ENCODE peak calls at places on chromosomes 4 and X, in six cellular contexts. F is pancreas, S is GM10248, R is right atrium auricular region, N is Right ventricle myocardium superior, O is erythroblast. K is an unnamed sample.

GRCh38 chr4:100106982-100107381 is 83.3 kb downstream of the DDIT4L start:
- DNase-seq in S (peak), F (no peak), R (no peak), O (no peak), N (no peak), K (no peak)

GRCh38 chr4:9703391-9703790 is 78.0 kb upstream of the DRD5 start:
- DNase-seq in S (peak), R (peak), N (peak), F (peak), O (peak), K (peak)

GRCh38 chrX:96453139-96453538 is 231.5 kb upstream of the DIAPH2 start:
- DNase-seq in F (no peak), R (no peak), S (peak), N (no peak), O (no peak), K (peak)

GRCh38 chr4:57993934-57994333 is 883.7 kb upstream of the IGFBP7 start:
- DNase-seq in N (no peak), F (no peak), S (no peak), R (no peak), O (no peak), K (no peak)

GRCh38 chr4:151850751-151851150 is 89.9 kb upstream of the GATB start:
- DNase-seq in R (no peak), N (no peak), O (no peak), S (no peak), F (no peak), K (no peak)

GRCh38 chr4:175281894-175282293 is 363.7 kb downstream of the ADAM29 start:
- DNase-seq in O (no peak), F (no peak), R (no peak), N (no peak), S (no peak), K (no peak)

GRCh38 chr4:90025248-90025647 is 101.9 kb upstream of the CCSER1 start:
- DNase-seq in N (no peak), S (no peak), F (no peak), O (no peak), R (no peak), K (peak)

GRCh38 chr4:81404294-81404693 is 67.4 kb downstream of the RASGEF1B start:
- DNase-seq in S (no peak), N (no peak), R (no peak), F (no peak), O (no peak), K (no peak)

GRCh38 chr4:168972601-168973000 is 37.5 kb downstream of the CBR4 start:
- DNase-seq in S (no peak), N (no peak), R (no peak), O (no peak), F (no peak), K (no peak)

GRCh38 chr4:105122334-105122733 is 24.3 kb upstream of the TET2 start:
- DNase-seq in S (no peak), O (no peak), R (no peak), N (no peak), F (no peak), K (no peak)

GRCh38 chrX:78123190-78123589 is 16.3 kb downstream of the TAF9B start:
- DNase-seq in R (no peak), N (no peak), S (no peak), F (no peak), O (no peak), K (no peak)

GRCh38 chr4:55359397-55359916 is 13.4 kb downstream of the SRD5A3 start:
- DNase-seq in O (no peak), R (no peak), N (no peak), F (no peak), S (no peak), K (no peak)

GRCh38 chr4:38815879-38816782 is 11.5 kb upstream of the TLR1 start:
- DNase-seq in N (no peak), R (no peak), O (no peak), F (no peak), S (no peak), K (peak)

GRCh38 chr4:3739577-3739976 is 26.6 kb upstream of the ADRA2C start:
- DNase-seq in O (no peak), F (no peak), R (no peak), N (no peak), S (no peak), K (no peak)

GRCh38 chr4:25991296-25991695 is 77.3 kb downstream of the SMIM20 start:
- DNase-seq in O (no peak), F (no peak), N (no peak), S (no peak), R (no peak), K (no peak)

GRCh38 chr4:144648042-144648441 is 2.1 kb downstream of the HHIP start:
- DNase-seq in O (no peak), N (no peak), F (no peak), S (no peak), R (no peak), K (no peak)

GRCh38 chr4:38056024-38056685 is 96.0 kb downstream of the PTTG2 start:
- DNase-seq in S (no peak), F (no peak), O (no peak), N (no peak), R (no peak), K (no peak)

GRCh38 chr4:38013461-38014366 is 53.5 kb downstream of the PTTG2 start:
- DNase-seq in S (no peak), O (no peak), F (peak), N (peak), R (no peak), K (no peak)

GRCh38 chrX:70089575-70090297 is 27.5 kb downstream of the OTUD6A start:
- DNase-seq in R (no peak), F (no peak), O (no peak), S (no peak), N (no peak), K (no peak)

GRCh38 chr4:89741768-89742167 is 95.2 kb downstream of the SNCA start:
- DNase-seq in O (no peak), F (no peak), R (no peak), S (no peak), N (no peak), K (no peak)

GRCh38 chr4:168812806-168813205 is 197.2 kb downstream of the CBR4 start:
- DNase-seq in S (no peak), N (no peak), O (no peak), F (no peak), R (no peak), K (no peak)

GRCh38 chr4:179719766-179720470 is 2277.7 kb upstream of the AGA start:
- DNase-seq in N (no peak), O (no peak), S (no peak), F (no peak), R (no peak), K (no peak)

GRCh38 chrX:153463031-153463430 is 7.3 kb downstream of the HAUS7 start:
- DNase-seq in S (no peak), O (no peak), N (no peak), R (no peak), F (no peak), K (no peak)

GRCh38 chrX:63747331-63747730 is 37.7 kb downstream of the ARHGEF9 start:
- DNase-seq in R (no peak), F (no peak), N (no peak), S (no peak), O (no peak), K (no peak)

GRCh38 chrX:110944793-110945466 is 149.3 kb upstream of the CHRDL1 start:
- DNase-seq in R (no peak), N (no peak), O (no peak), F (peak), S (no peak), K (no peak)

GRCh38 chr4:71130827-71131603 is 137.6 kb downstream of the DCK start:
- DNase-seq in S (no peak), R (no peak), F (no peak), O (no peak), N (no peak), K (no peak)

GRCh38 chr4:3262208-3263052 is 13.5 kb downstream of the MSANTD1 start:
- DNase-seq in R (no peak), O (no peak), N (peak), F (no peak), S (no peak), K (no peak)

GRCh38 chr4:7538518-7538917 is 103.8 kb upstream of the PSAPL1 start:
- DNase-seq in N (no peak), R (no peak), S (no peak), O (no peak), F (no peak), K (no peak)

GRCh38 chr4:112036881-112037280 is 108.4 kb upstream of the FAM241A start:
- DNase-seq in F (no peak), S (no peak), R (no peak), N (no peak), O (no peak), K (no peak)

GRCh38 chrX:22689290-22689689 is 310.5 kb upstream of the DDX53 start:
- DNase-seq in O (no peak), F (no peak), R (no peak), N (no peak), S (no peak), K (no peak)

GRCh38 chr4:11598591-11598990 is 169.9 kb upstream of the HS3ST1 start:
- DNase-seq in S (no peak), F (no peak), R (no peak), N (no peak), O (no peak), K (no peak)

GRCh38 chr4:119041951-119042560 is 93.6 kb upstream of the MYOZ2 start:
- DNase-seq in S (peak), F (peak), O (peak), R (peak), N (no peak), K (peak)

GRCh38 chr4:107279729-107280128 is 243.6 kb upstream of the DKK2 start:
- DNase-seq in F (no peak), N (no peak), R (no peak), O (no peak), S (no peak), K (no peak)

GRCh38 chr4:165379662-165380061 is 854 bp downstream of the CPE start:
- DNase-seq in O (no peak), F (peak), R (no peak), S (no peak), N (peak), K (no peak)

GRCh38 chr4:165861378-165861777 is 11.7 kb upstream of the TLL1 start:
- DNase-seq in S (no peak), N (no peak), R (no peak), O (no peak), F (no peak), K (no peak)

GRCh38 chrX:154717824-154718223 is 33.1 kb downstream of the GAB3 start:
- DNase-seq in R (no peak), S (no peak), O (peak), N (no peak), F (no peak), K (no peak)

GRCh38 chr4:4866833-4867744 is 7.6 kb downstream of the MSX1 start:
- DNase-seq in R (no peak), N (no peak), S (no peak), F (no peak), O (no peak), K (peak)

GRCh38 chr4:145531193-145531592 is 49.5 kb downstream of the SMAD1 start:
- DNase-seq in O (no peak), S (no peak), F (peak), R (no peak), N (peak), K (no peak)

K was measured in GM20000.